ENCODE peak calls at places on chromosome 5, in eight cellular contexts. C is kidney, A is nephron progenitor cell, O is HL-60, S is astrocyte of the spinal cord, U is fibroblast of the aortic adventitia, R is activated B cell treated with CpG ODN at 0.5 μM for 24 hours, B is cardiac fibroblast. E is an unnamed sample.

GRCh38 chr5:171975262-171975876 is 31.1 kb downstream of the FBXW11 start:
- DNase-seq in C (no peak), A (no peak), O (no peak), S (peak), U (peak), R (no peak), B (peak), E (no peak)

GRCh38 chr5:5665225-5666075 is 243.0 kb downstream of the ICE1 start:
- DNase-seq in C (no peak), A (no peak), O (no peak), S (peak), U (no peak), R (no peak), B (peak), E (no peak)

GRCh38 chr5:8831854-8832253 is 714.0 kb downstream of the SEMA5A start:
- DNase-seq in C (no peak), A (no peak), O (no peak), S (no peak), U (peak), R (no peak), B (no peak), E (no peak)

GRCh38 chr5:9898319-9898718 is 268.2 kb upstream of the TAS2R1 start:
- DNase-seq in C (no peak), A (no peak), O (peak), S (peak), U (peak), R (no peak), B (peak), E (no peak)

GRCh38 chr5:141848771-141849370 is 29.3 kb downstream of the PCDH1 start:
- DNase-seq in C (peak), A (no peak), O (no peak), S (peak), U (peak), R (no peak), B (peak), E (no peak)

GRCh38 chr5:111680737-111681413 is 76.1 kb downstream of the NREP start:
- DNase-seq in C (no peak), A (no peak), O (no peak), S (peak), U (peak), R (no peak), B (peak), E (no peak)

GRCh38 chr5:134638760-134639201 is 6.2 kb upstream of the SAR1B start:
- DNase-seq in C (no peak), A (no peak), O (no peak), S (no peak), U (no peak), R (no peak), B (no peak), E (no peak)

GRCh38 chr5:180816608-180817534 is 14.3 kb upstream of the MGAT1 start:
- DNase-seq in C (peak), A (peak), O (no peak), S (peak), U (peak), R (no peak), B (peak), E (no peak)

GRCh38 chr5:717143-717542 is 24.0 kb upstream of the TPPP start:
- DNase-seq in C (no peak), A (no peak), O (no peak), S (no peak), U (no peak), R (no peak), B (no peak), E (no peak)

GRCh38 chr5:8993031-8993430 is 552.8 kb downstream of the SEMA5A start:
- DNase-seq in C (no peak), A (no peak), O (no peak), S (no peak), U (peak), R (no peak), B (peak), E (no peak)

GRCh38 chr5:88826959-88827585 is 55.9 kb downstream of the MEF2C start:
- DNase-seq in C (no peak), A (no peak), O (peak), S (peak), U (peak), R (peak), B (peak), E (no peak)

GRCh38 chr5:61200582-61201155 is 38.4 kb upstream of the SMIM15 start:
- DNase-seq in C (peak), A (no peak), O (no peak), S (no peak), U (no peak), R (no peak), B (peak), E (no peak)

GRCh38 chr5:150345716-150346115 is 11.8 kb upstream of the TCOF1 start:
- DNase-seq in C (no peak), A (no peak), O (no peak), S (no peak), U (no peak), R (no peak), B (no peak), E (no peak)

GRCh38 chr5:57221049-57221568 is 47.2 kb downstream of the GPBP1 start:
- DNase-seq in C (no peak), A (peak), O (peak), S (peak), U (peak), R (no peak), B (peak), E (peak)

GRCh38 chr5:170603101-170603500 is 99.3 kb downstream of the KCNIP1 start:
- DNase-seq in C (no peak), A (no peak), O (no peak), S (no peak), U (no peak), R (no peak), B (no peak), E (no peak)

GRCh38 chr5:9320652-9321051 is 225.2 kb downstream of the SEMA5A start:
- DNase-seq in C (no peak), A (no peak), O (no peak), S (no peak), U (no peak), R (no peak), B (no peak), E (no peak)

GRCh38 chr5:61306531-61307195 is 25.4 kb upstream of the ZSWIM6 start:
- DNase-seq in C (no peak), A (no peak), O (no peak), S (peak), U (peak), R (no peak), B (peak), E (peak)

GRCh38 chr5:174733091-174733690 is 8.8 kb downstream of the MSX2 start:
- DNase-seq in C (no peak), A (no peak), O (no peak), S (no peak), U (no peak), R (no peak), B (no peak), E (no peak)

GRCh38 chr5:90982576-90982975 is 400.5 kb downstream of the ARRDC3 start:
- DNase-seq in C (no peak), A (no peak), O (peak), S (no peak), U (no peak), R (no peak), B (peak), E (no peak)

GRCh38 chr5:32828492-32828891 is 117.4 kb downstream of the NPR3 start:
- DNase-seq in C (no peak), A (no peak), O (no peak), S (peak), U (no peak), R (no peak), B (no peak), E (no peak)

GRCh38 chr5:100691085-100691484 is 155.9 kb downstream of the FAM174A start:
- DNase-seq in C (no peak), A (no peak), O (no peak), S (no peak), U (no peak), R (no peak), B (no peak), E (no peak)

GRCh38 chr5:140574165-140574564 is 9.5 kb downstream of the SLC35A4 start:
- DNase-seq in C (no peak), A (no peak), O (no peak), S (no peak), U (peak), R (no peak), B (peak), E (no peak)

GRCh38 chr5:61999371-61999770 is 306.6 kb upstream of the KIF2A start:
- DNase-seq in C (no peak), A (no peak), O (no peak), S (no peak), U (no peak), R (no peak), B (no peak), E (no peak)

GRCh38 chr5:138583984-138584637 is 8.9 kb upstream of the HSPA9 start:
- DNase-seq in C (no peak), A (no peak), O (no peak), S (no peak), U (no peak), R (no peak), B (no peak), E (no peak)

GRCh38 chr5:98498028-98498427 is 275.4 kb upstream of the RGMB start:
- DNase-seq in C (no peak), A (no peak), O (no peak), S (no peak), U (no peak), R (no peak), B (no peak), E (no peak)

GRCh38 chr5:150124596-150124995 is 31.0 kb downstream of the PDGFRB start:
- DNase-seq in C (peak), A (no peak), O (no peak), S (no peak), U (no peak), R (no peak), B (no peak), E (no peak)

GRCh38 chr5:126837907-126838539 is 61.1 kb downstream of the LMNB1 start:
- DNase-seq in C (no peak), A (no peak), O (no peak), S (peak), U (peak), R (no peak), B (peak), E (no peak)

GRCh38 chr5:97297063-97297715 is 114.1 kb upstream of the RIOK2 start:
- DNase-seq in C (no peak), A (peak), O (peak), S (no peak), U (peak), R (no peak), B (peak), E (peak)

GRCh38 chr5:112418412-112419049 is 546 bp downstream of the EPB41L4A start:
- DNase-seq in C (no peak), A (no peak), O (no peak), S (peak), U (no peak), R (no peak), B (no peak), E (peak)

GRCh38 chr5:87190687-87191086 is 77.0 kb upstream of the RASA1 start:
- DNase-seq in C (no peak), A (no peak), O (no peak), S (no peak), U (no peak), R (no peak), B (no peak), E (no peak)

GRCh38 chr5:16736158-16736994 is 119.6 kb upstream of the RETREG1 start:
- DNase-seq in C (peak), A (no peak), O (no peak), S (peak), U (peak), R (no peak), B (peak), E (no peak)

GRCh38 chr5:19370655-19371386 is 617.2 kb downstream of the CDH18 start:
- DNase-seq in C (no peak), A (no peak), O (no peak), S (no peak), U (no peak), R (no peak), B (no peak), E (no peak)

GRCh38 chr5:167051369-167051768 is 1240.1 kb upstream of the WWC1 start:
- DNase-seq in C (no peak), A (no peak), O (no peak), S (no peak), U (no peak), R (no peak), B (peak), E (no peak)

GRCh38 chr5:133612021-133612860 is at the start of gene FSTL4:
- DNase-seq in C (peak), A (peak), O (no peak), S (no peak), U (no peak), R (peak), B (no peak), E (peak)
- TF ChIP-seq CTCF in C (no peak), A (no peak), O (no peak), S (no peak), U (no peak), R (no peak), B (no peak), E (peak)

GRCh38 chr5:173602423-173602822 is 14.0 kb downstream of the BOD1 start:
- DNase-seq in C (no peak), A (no peak), O (peak), S (peak), U (peak), R (no peak), B (peak), E (no peak)
- TF ChIP-seq CTCF in C (no peak), A (no peak), O (no peak), S (no peak), U (no peak), R (no peak), B (no peak), E (no peak)

GRCh38 chr5:66238435-66238834 is 94.3 kb downstream of the SREK1 start:
- DNase-seq in C (no peak), A (no peak), O (no peak), S (no peak), U (no peak), R (no peak), B (no peak), E (no peak)

GRCh38 chr5:66232701-66233100 is 88.6 kb downstream of the SREK1 start:
- DNase-seq in C (no peak), A (no peak), O (no peak), S (no peak), U (peak), R (no peak), B (peak), E (no peak)

GRCh38 chr5:66230551-66230950 is 86.5 kb downstream of the SREK1 start:
- DNase-seq in C (no peak), A (no peak), O (no peak), S (peak), U (no peak), R (no peak), B (peak), E (no peak)

GRCh38 chr5:66231508-66231907 is 87.4 kb downstream of the SREK1 start:
- DNase-seq in C (no peak), A (no peak), O (no peak), S (no peak), U (no peak), R (no peak), B (no peak), E (no peak)

DNA sequence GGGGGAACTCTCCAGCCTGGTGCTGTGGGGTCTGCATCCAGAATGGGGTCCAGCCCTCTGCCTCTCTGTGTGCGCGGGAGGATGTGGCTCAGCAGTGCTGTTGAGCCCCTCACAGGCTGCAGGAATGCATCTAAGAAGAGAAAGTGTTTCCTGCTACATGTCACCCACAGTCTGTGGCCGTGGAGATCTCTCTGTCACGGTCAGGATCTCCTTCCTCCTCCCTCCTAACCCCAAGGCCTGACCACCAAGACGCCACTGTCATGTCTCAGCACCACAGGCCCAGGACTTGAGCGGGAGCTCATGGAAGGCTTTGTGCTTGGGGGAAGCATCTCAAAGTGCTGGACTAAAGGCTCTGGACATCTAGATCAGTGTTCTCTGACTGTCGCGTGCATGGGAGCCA is 90.1 kb downstream of the SREK1 start:
- DNase-seq in C (no peak), A (no peak), O (no peak), S (no peak), U (no peak), R (no peak), B (no peak), E (no peak)
- TF ChIP-seq CTCF in C (no peak), A (no peak), O (no peak), S (no peak), U (no peak), R (no peak), B (no peak), E (no peak)

GRCh38 chr5:114018178-114018577 is 343.7 kb upstream of the KCNN2 start:
- DNase-seq in C (no peak), A (no peak), O (no peak), S (no peak), U (no peak), R (no peak), B (no peak), E (no peak)
- TF ChIP-seq CTCF in C (no peak), A (peak), O (no peak), S (no peak), U (no peak), R (no peak), B (no peak), E (no peak)

GRCh38 chr5:132227485-132228240 is at the start of gene P4HA2:
- DNase-seq in C (peak), A (peak), O (peak), S (peak), U (peak), R (peak), B (peak), E (peak)
- TF ChIP-seq CTCF in C (no peak), A (no peak), O (no peak), S (no peak), U (peak), R (no peak), B (peak), E (peak)

GRCh38 chr5:160461378-160461777 is 39.7 kb downstream of the PTTG1 start:
- DNase-seq in C (no peak), A (no peak), O (no peak), S (no peak), U (no peak), R (no peak), B (no peak), E (no peak)

GRCh38 chr5:160463227-160463626 is 41.6 kb downstream of the PTTG1 start:
- DNase-seq in C (no peak), A (no peak), O (no peak), S (no peak), U (no peak), R (no peak), B (no peak), E (no peak)

GRCh38 chr5:160460377-160461049 is 38.9 kb downstream of the PTTG1 start:
- DNase-seq in C (no peak), A (no peak), O (no peak), S (no peak), U (peak), R (no peak), B (no peak), E (no peak)

GRCh38 chr5:160463775-160464465 is 42.3 kb downstream of the PTTG1 start:
- DNase-seq in C (no peak), A (no peak), O (no peak), S (peak), U (peak), R (no peak), B (peak), E (no peak)

DNA sequence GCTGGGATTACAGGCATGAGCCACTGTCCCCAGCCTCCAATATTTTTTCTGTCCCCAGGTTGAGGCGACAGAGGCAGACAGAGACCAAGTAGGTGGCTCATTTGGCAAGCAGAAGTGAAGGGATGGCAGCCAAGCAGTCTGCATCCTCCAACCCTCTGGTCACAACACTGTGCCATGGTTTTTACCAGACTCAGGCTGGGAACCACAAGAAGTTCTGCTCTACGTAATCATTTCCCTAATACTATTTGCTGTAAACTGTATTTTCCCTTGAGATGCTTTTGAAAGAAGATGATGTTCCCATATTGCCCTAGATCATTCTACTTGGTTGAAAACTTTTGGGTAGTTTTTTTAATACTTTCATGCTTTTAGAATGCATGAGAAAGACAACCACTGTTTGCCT is 40.5 kb downstream of the PTTG1 start:
- DNase-seq in C (no peak), A (no peak), O (no peak), S (no peak), U (no peak), R (no peak), B (no peak), E (no peak)
- TF ChIP-seq CTCF in C (no peak), A (no peak), O (no peak), S (no peak), U (no peak), R (no peak), B (no peak), E (no peak)

DNA sequence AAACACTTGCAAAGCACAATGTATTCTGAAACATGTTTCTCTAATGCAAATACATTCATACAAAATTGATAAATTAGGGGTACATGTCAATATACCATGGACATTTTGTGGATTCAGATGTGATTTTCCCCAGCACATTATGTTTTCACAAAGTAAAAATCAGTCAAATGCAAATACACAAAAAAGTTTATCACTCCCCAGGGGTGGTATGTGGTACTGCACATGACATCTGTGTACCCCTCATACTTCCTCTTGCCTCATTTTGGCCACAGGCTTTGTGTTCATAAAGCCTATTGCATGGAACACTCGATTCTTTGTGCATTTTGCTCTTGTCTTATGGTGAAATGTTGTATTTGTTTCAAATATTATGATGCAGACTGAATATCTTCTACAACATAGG is 116.8 kb upstream of the PDE4D start:
- DNase-seq in C (no peak), A (no peak), O (peak), S (no peak), U (no peak), R (no peak), B (no peak), E (no peak)
- TF ChIP-seq CTCF in C (no peak), A (peak), O (no peak), S (peak), U (peak), R (no peak), B (peak), E (no peak)

DNA sequence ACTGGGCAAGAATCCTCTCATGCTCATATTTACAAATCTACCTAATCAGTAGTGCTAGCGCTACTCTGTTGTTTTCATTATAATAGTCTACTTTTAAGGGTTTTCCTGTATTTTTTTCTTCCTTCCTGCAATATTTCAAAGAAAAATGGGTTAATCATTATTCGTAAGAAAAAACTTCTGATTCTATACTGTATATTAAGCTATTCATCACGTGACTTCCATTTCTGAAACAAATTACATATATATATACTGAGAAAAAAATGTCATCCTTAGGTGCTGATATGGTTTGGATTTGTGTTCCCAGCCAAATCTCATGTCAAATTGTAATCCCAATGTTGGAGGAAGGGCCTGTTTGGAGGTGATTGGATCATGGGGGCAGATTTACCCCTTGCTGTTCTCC is 197.0 kb downstream of the FBXL17 start:
- DNase-seq in C (no peak), A (no peak), O (no peak), S (no peak), U (no peak), R (no peak), B (no peak), E (no peak)
- TF ChIP-seq CTCF in C (no peak), A (no peak), O (no peak), S (no peak), U (no peak), R (no peak), B (no peak), E (no peak)